ENCODE peak calls at places on chromosomes 3 and 15, in nine cellular contexts. S is H54; L is CD8-positive, alpha-beta memory T cell; Y is epithelial cell of esophagus; K is fibroblast of the conjunctiva; D is NCI-H1105 treated with DMSO at 0.1 percent for 48 hours; B is stimulated activated naive CD4-positive, alpha-beta T cell; W is RWPE1; T is NCI-H69. H is an unnamed sample.

GRCh38 chr3:187946031-187946691 is 200.9 kb upstream of the BCL6 start:
- DNase-seq in S (no peak), L (no peak), Y (peak), K (peak), D (peak), B (no peak), W (no peak), T (no peak), H (no peak)

GRCh38 chr3:41507336-41508062 is 308.2 kb downstream of the CTNNB1 start:
- DNase-seq in S (no peak), L (no peak), Y (no peak), K (no peak), D (no peak), B (no peak), W (no peak), T (no peak), H (no peak)

GRCh38 chr3:13217736-13218540 is 144.7 kb upstream of the IQSEC1 start:
- DNase-seq in S (peak), L (peak), Y (peak), K (no peak), D (no peak), B (no peak), W (peak), T (no peak), H (no peak)

GRCh38 chr3:38325256-38325655 is 21.3 kb upstream of the XYLB start:
- DNase-seq in S (no peak), L (no peak), Y (no peak), K (no peak), D (no peak), B (no peak), W (no peak), T (no peak), H (no peak)

GRCh38 chr3:10926831-10927521 is 65.6 kb upstream of the SLC6A1 start:
- DNase-seq in S (no peak), L (no peak), Y (peak), K (no peak), D (no peak), B (no peak), W (peak), T (no peak), H (no peak)

GRCh38 chr15:22966321-22967083 is 13.7 kb downstream of the CYFIP1 start:
- DNase-seq in S (no peak), L (no peak), Y (no peak), K (no peak), D (no peak), B (no peak), W (no peak), T (no peak), H (no peak)

GRCh38 chr3:31035681-31036080 is 141.2 kb upstream of the GADL1 start:
- DNase-seq in S (no peak), L (no peak), Y (no peak), K (no peak), D (no peak), B (no peak), W (no peak), T (no peak), H (no peak)

GRCh38 chr3:24763421-24763820 is 268.8 kb upstream of the THRB start:
- DNase-seq in S (no peak), L (no peak), Y (peak), K (no peak), D (no peak), B (no peak), W (no peak), T (no peak), H (no peak)

GRCh38 chr3:187735383-187735782 is 9.9 kb downstream of the BCL6 start:
- DNase-seq in S (no peak), L (no peak), Y (no peak), K (no peak), D (no peak), B (no peak), W (no peak), T (no peak), H (no peak)

GRCh38 chr3:38147434-38147833 is 9.0 kb downstream of the MYD88 start:
- DNase-seq in S (no peak), L (no peak), Y (no peak), K (no peak), D (no peak), B (no peak), W (no peak), T (no peak), H (no peak)

GRCh38 chr15:23690450-23690852 is 3.3 kb upstream of the NDN start:
- DNase-seq in S (no peak), L (no peak), Y (no peak), K (peak), D (no peak), B (no peak), W (no peak), T (peak), H (no peak)

GRCh38 chr3:98519351-98519750 is 3.4 kb downstream of the CLDND1 start:
- DNase-seq in S (no peak), L (no peak), Y (peak), K (no peak), D (no peak), B (no peak), W (no peak), T (no peak), H (no peak)

GRCh38 chr3:126474498-126475410 is 937 bp downstream of the ZXDC start:
- DNase-seq in S (peak), L (peak), Y (peak), K (no peak), D (peak), B (peak), W (no peak), T (peak), H (no peak)

GRCh38 chr15:75995611-75996010 is 16.6 kb downstream of the NRG4 start:
- DNase-seq in S (no peak), L (no peak), Y (no peak), K (no peak), D (no peak), B (no peak), W (no peak), T (no peak), H (no peak)

GRCh38 chr15:22902981-22903380 is 64.5 kb downstream of the NIPA2 start:
- DNase-seq in S (no peak), L (no peak), Y (no peak), K (no peak), D (no peak), B (no peak), W (no peak), T (no peak), H (no peak)

GRCh38 chr15:34969340-34970097 is at the start of gene AQR:
- DNase-seq in S (peak), L (peak), Y (peak), K (peak), D (peak), B (peak), W (peak), T (peak), H (peak)

GRCh38 chr15:46576611-46577010 is 941.8 kb downstream of the SQOR start:
- DNase-seq in S (no peak), L (no peak), Y (peak), K (no peak), D (no peak), B (no peak), W (no peak), T (no peak), H (no peak)